ENCODE peak calls at places on chromosomes 4 and X, in five cellular contexts. H, J, A, T and Q are unnamed samples.
A peak's percentile ranks its signal among the peaks of the same experiment; 100 is the strongest.

GRCh38 chrX:121308276-121308805 is 260.9 kb downstream of the GLUD2 start:
- DNase-seq in H (no peak), J (peak; percentile 39), A (no peak), T (peak; percentile 60), Q (no peak)

GRCh38 chr4:57110635-57111546 is 706 bp upstream of the IGFBP7 start:
- DNase-seq in H (no peak), J (peak; percentile 24), A (peak; percentile 36), T (peak; percentile 61), Q (peak; percentile 62)

GRCh38 chr4:3251691-3252479 is 2.9 kb downstream of the MSANTD1 start:
- DNase-seq in H (no peak), J (no peak), A (no peak), T (no peak), Q (no peak)

GRCh38 chr4:18894928-18895327 is 873.4 kb upstream of the LCORL start:
- DNase-seq in H (no peak), J (no peak), A (no peak), T (no peak), Q (no peak)

GRCh38 chr4:39631700-39632079 is 7.0 kb downstream of the SMIM14 start:
- DNase-seq in H (no peak), J (no peak), A (no peak), T (no peak), Q (no peak)

GRCh38 chr4:152187693-152188092 is 348.2 kb downstream of the FBXW7 start:
- DNase-seq in H (no peak), J (no peak), A (no peak), T (no peak), Q (no peak)

GRCh38 chr4:23857353-23857752 is 32.5 kb downstream of the PPARGC1A start:
- DNase-seq in H (no peak), J (no peak), A (peak; percentile 26), T (no peak), Q (no peak)

GRCh38 chrX:70398899-70399298 is 24.2 kb upstream of the GDPD2 start:
- DNase-seq in H (no peak), J (no peak), A (peak; percentile 14), T (no peak), Q (no peak)

GRCh38 chrX:16566571-16566970 is 83.4 kb upstream of the S100G start:
- DNase-seq in H (no peak), J (no peak), A (no peak), T (no peak), Q (no peak)

GRCh38 chr4:37685211-37685725 is 908 bp downstream of the RELL1 start:
- DNase-seq in H (no peak), J (peak; percentile 20), A (peak; percentile 50), T (no peak), Q (no peak)

GRCh38 chr4:76830612-76831474 is 67.1 kb downstream of the SOWAHB start:
- DNase-seq in H (peak; percentile 73), J (peak; percentile 32), A (peak; percentile 98), T (no peak), Q (no peak)

GRCh38 chr4:113815826-113816225 is 54.3 kb upstream of the CAMK2D start:
- DNase-seq in H (no peak), J (no peak), A (no peak), T (no peak), Q (no peak)

GRCh38 chr4:81875962-81876650 is 404.4 kb upstream of the RASGEF1B start:
- DNase-seq in H (no peak), J (no peak), A (no peak), T (no peak), Q (no peak)

GRCh38 chr4:146124023-146124680 is 51.4 kb upstream of the LSM6 start:
- DNase-seq in H (no peak), J (no peak), A (no peak), T (no peak), Q (no peak)

GRCh38 chrX:37349131-37350033 is at the start of gene PRRG1:
- DNase-seq in H (peak; percentile 77), J (peak; percentile 75), A (peak; percentile 77), T (peak; percentile 70), Q (peak; percentile 54)

GRCh38 chr4:147581601-147582350 is 35.4 kb upstream of the TMEM184C start:
- DNase-seq in H (no peak), J (no peak), A (no peak), T (no peak), Q (no peak)

GRCh38 chr4:165464338-165464737 is 85.5 kb downstream of the CPE start:
- DNase-seq in H (no peak), J (no peak), A (no peak), T (no peak), Q (no peak)

GRCh38 chr4:111802191-111802590 is 343.1 kb upstream of the FAM241A start:
- DNase-seq in H (no peak), J (no peak), A (no peak), T (no peak), Q (no peak)

GRCh38 chr4:12050357-12050756 is 621.7 kb upstream of the HS3ST1 start:
- DNase-seq in H (no peak), J (no peak), A (no peak), T (no peak), Q (no peak)

GRCh38 chr4:120850048-120850599 is 72.4 kb downstream of the PRDM5 start:
- DNase-seq in H (no peak), J (no peak), A (no peak), T (no peak), Q (no peak)

GRCh38 chr4:84582988-84583870 is at the start of gene CDS1:
- DNase-seq in H (peak; percentile 44), J (peak; percentile 34), A (peak; percentile 85), T (peak; percentile 48), Q (peak; percentile 35)

GRCh38 chr4:73405138-73405537 is 1.1 kb downstream of the ALB start:
- DNase-seq in H (no peak), J (no peak), A (no peak), T (no peak), Q (no peak)

GRCh38 chr4:168587326-168588125 is 90.7 kb downstream of the PALLD start:
- DNase-seq in H (no peak), J (no peak), A (no peak), T (no peak), Q (no peak)

GRCh38 chr4:168584321-168584771 is 87.5 kb downstream of the PALLD start:
- DNase-seq in H (no peak), J (no peak), A (no peak), T (no peak), Q (no peak)

GRCh38 chr4:168589154-168589553 is 92.3 kb downstream of the PALLD start:
- DNase-seq in H (no peak), J (peak; percentile 11), A (peak; percentile 5), T (no peak), Q (no peak)

GRCh38 chr4:168585168-168586091 is 88.6 kb downstream of the PALLD start:
- DNase-seq in H (peak; percentile 22), J (peak; percentile 77), A (peak; percentile 57), T (peak; percentile 45), Q (peak; percentile 10)

DNA sequence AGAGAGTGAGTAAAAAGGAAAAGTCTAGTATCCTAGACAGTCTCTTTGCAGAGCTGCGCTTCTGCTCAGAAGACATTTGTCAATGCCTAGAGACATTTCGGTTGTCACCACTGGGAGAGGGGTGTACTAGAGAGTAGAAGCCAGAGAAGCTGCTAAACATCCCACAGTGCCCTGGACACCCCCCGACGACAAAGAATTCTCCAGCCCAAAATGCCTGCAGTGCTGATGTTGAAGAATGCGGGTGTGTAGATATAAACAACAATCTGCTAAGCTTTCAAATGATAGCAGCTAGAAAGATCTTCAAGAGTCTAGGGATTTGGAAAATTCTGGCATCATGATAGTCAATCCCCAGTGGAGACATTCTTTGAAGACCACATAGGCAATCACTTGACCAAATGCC is 90.1 kb downstream of the PALLD start:
- DNase-seq in H (no peak), J (no peak), A (no peak), T (no peak), Q (no peak)
- H3K27ac ChIP-seq in H (no peak overlapping the region), J (no peak overlapping the region), A (no peak overlapping the region), T (no peak overlapping the region), Q (no peak overlapping the region)

DNA sequence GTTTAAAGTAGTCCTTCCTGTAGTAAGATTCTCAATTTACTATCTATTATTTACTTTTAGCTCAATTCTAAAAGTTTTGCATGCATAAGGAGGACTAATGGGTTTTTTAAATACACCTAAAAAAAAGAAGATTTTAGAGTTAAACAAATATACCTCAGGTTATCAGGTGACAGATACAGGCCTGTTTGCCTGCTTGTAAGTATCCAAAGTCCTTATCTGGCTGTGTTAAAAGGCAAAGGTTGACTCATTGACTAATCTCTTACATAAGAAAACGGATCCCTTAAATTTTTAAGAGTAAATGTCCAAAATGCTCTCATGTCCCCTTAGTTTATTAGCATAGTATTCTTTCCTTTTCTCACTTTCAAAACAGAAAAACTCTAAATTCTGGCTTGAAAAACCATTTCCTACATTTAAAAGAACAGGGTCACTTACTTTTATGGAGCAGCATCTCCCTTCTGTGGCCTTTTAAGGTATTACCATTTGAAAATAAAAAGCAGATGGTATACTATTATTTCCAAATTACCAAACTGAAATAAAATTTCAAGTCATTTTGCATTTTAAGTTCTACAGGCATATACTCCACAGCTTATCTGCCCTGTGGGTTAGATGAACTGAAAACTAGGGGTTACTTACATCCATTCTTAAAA is 4.5 kb downstream of the CBR4 start:
- DNase-seq in H (no peak), J (no peak), A (peak; percentile 40), T (no peak), Q (no peak)
- H3K27ac ChIP-seq in H (no peak overlapping the region), J (no peak overlapping the region), A (no peak overlapping the region), T (no peak overlapping the region), Q (no peak overlapping the region)

GRCh38 chrX:153999359-154000037 is 20.2 kb downstream of the IRAK1 start:
- DNase-seq in H (no peak), J (no peak), A (no peak), T (no peak), Q (no peak)

GRCh38 chrX:154004315-154004714 is 15.4 kb downstream of the IRAK1 start:
- DNase-seq in H (no peak), J (no peak), A (no peak), T (no peak), Q (no peak)

GRCh38 chrX:154006965-154007364 is 12.7 kb downstream of the IRAK1 start:
- DNase-seq in H (no peak), J (no peak), A (no peak), T (no peak), Q (no peak)

GRCh38 chrX:154000051-154000450 is 19.7 kb downstream of the IRAK1 start:
- DNase-seq in H (no peak), J (no peak), A (no peak), T (no peak), Q (no peak)

DNA sequence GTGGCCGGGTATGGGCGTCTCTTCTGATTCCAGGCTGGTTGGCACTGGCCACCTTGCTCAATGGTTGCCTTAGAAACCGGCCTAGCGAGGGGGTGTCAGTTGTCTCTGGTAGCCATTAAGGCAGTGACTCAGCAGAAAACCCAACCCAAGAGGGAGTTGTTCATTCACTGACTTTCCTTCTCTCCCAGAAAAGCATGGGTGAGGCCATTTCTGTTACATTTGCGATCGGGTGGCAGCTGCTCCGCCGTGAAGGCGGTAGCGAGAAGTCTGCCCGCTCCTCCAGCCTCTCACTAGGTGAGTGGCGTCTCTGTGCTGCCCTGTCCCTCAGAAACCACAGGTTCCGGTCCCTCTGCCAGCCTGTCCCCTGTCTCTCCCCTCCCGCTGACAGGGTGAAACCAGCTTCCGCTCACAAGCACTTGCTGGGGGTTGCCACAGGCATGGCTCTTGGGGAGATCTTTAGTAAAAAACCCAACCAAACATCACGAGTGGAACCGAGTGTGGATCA is 17.4 kb downstream of the IRAK1 start:
- DNase-seq in H (no peak), J (peak; percentile 79), A (no peak), T (peak; percentile 41), Q (no peak)
- H3K27ac ChIP-seq in H (no peak overlapping the region), J (peak overlapping the region; percentile 17), A (peak overlapping the region; percentile 18), T (peak overlapping the region; percentile 82), Q (no peak overlapping the region)

GRCh38 chrX:8090906-8091305 is 80.2 kb downstream of the VCX2 start:
- DNase-seq in H (no peak), J (no peak), A (no peak), T (no peak), Q (no peak)

GRCh38 chrX:8090482-8090881 is 80.6 kb downstream of the VCX2 start:
- DNase-seq in H (no peak), J (no peak), A (no peak), T (no peak), Q (no peak)

GRCh38 chrX:8091526-8091925 is 79.5 kb downstream of the VCX2 start:
- DNase-seq in H (no peak), J (no peak), A (no peak), T (no peak), Q (no peak)
- H3K27ac ChIP-seq in H (no peak overlapping the region), J (no peak overlapping the region), A (no peak overlapping the region), T (no peak overlapping the region), Q (no peak overlapping the region)